ENCODE peak calls at places on chromosomes 13 and 19, in nine cellular contexts. N is coronary artery, D is AG10803, L is AG09319, W is progenitor cell of endocrine pancreas, O is cardiac muscle cell, C is PC-3, K is mucosa of descending colon, S is thoracic aorta. R is an unnamed sample.

GRCh38 chr13:110540871-110541525 is 20.5 kb downstream of the RAB20 start:
- DNase-seq in D (no peak), W (no peak), S (no peak), C (no peak), O (no peak), K (no peak), L (no peak), N (no peak), R (no peak)

GRCh38 chr19:16325161-16325527 is 518 bp downstream of the KLF2 start:
- DNase-seq in L (no peak), C (no peak), K (peak), W (peak), N (no peak), D (peak), O (no peak), S (no peak), R (no peak)

GRCh38 chr19:12969292-12969988 is at the start of gene DAND5:
- DNase-seq in W (no peak), L (no peak), D (no peak), N (no peak), C (no peak), S (no peak), O (no peak), K (no peak), R (no peak)

GRCh38 chr19:46218160-46218559 is 11.4 kb upstream of the IGFL1 start:
- DNase-seq in D (no peak), N (no peak), W (peak), S (no peak), L (no peak), K (peak), C (peak), O (peak), R (no peak)

GRCh38 chr13:102729560-102730275 is 34.9 kb upstream of the METTL21C start:
- DNase-seq in O (peak), D (no peak), N (no peak), C (peak), S (no peak), W (no peak), L (no peak), K (no peak), R (no peak)

GRCh38 chr13:107753286-107753685 is 462.1 kb downstream of the LIG4 start:
- DNase-seq in S (no peak), W (no peak), N (no peak), L (no peak), C (no peak), O (peak), D (no peak), K (no peak), R (no peak)

GRCh38 chr13:40402931-40403412 is 263.5 kb downstream of the FOXO1 start:
- DNase-seq in L (no peak), W (no peak), K (peak), O (peak), N (no peak), D (peak), S (no peak), C (peak), R (no peak)

GRCh38 chr19:1455336-1456120 is 5.6 kb downstream of the APC2 start:
- DNase-seq in O (peak), N (no peak), L (no peak), D (peak), K (peak), C (peak), W (no peak), S (peak), R (no peak)

GRCh38 chr19:14081797-14082674 is 3.5 kb downstream of the C19orf67 start:
- DNase-seq in K (peak), C (peak), S (no peak), L (no peak), W (no peak), N (no peak), O (no peak), D (peak), R (no peak)

GRCh38 chr13:31200636-31200970 is 828 bp downstream of the B3GLCT start:
- DNase-seq in N (peak), L (no peak), K (peak), C (peak), W (peak), O (no peak), S (no peak), D (peak), R (no peak)

GRCh38 chr13:24911135-24911524 is 147.2 kb downstream of the RNF17 start:
- DNase-seq in N (no peak), K (no peak), S (no peak), C (peak), O (peak), W (no peak), L (no peak), D (peak), R (no peak)

GRCh38 chr19:56109216-56109615 is 11.9 kb downstream of the ZNF787 start:
- DNase-seq in W (no peak), N (no peak), D (peak), K (no peak), O (peak), S (no peak), L (no peak), C (no peak), R (no peak)

GRCh38 chr19:17073869-17074627 is 1.2 kb downstream of the HAUS8 start:
- DNase-seq in W (no peak), K (peak), C (no peak), O (no peak), L (no peak), S (no peak), D (no peak), N (no peak), R (no peak)

GRCh38 chr13:100880166-100880565 is 205.6 kb upstream of the TMTC4 start:
- DNase-seq in W (no peak), S (no peak), K (no peak), N (no peak), C (no peak), L (no peak), O (no peak), D (no peak), R (no peak)

GRCh38 chr19:52171321-52172169 is at the start of gene ZNF836:
- DNase-seq in O (peak), S (peak), N (peak), W (peak), D (peak), C (peak), K (peak), L (peak), R (peak)

GRCh38 chr13:83881917-83882625 is at the start of gene SLITRK1:
- DNase-seq in L (peak), K (peak), W (peak), O (peak), D (peak), S (no peak), C (no peak), N (no peak), R (peak)

GRCh38 chr13:46577656-46578589 is 25.0 kb downstream of the LRCH1 start:
- DNase-seq in C (no peak), D (peak), O (no peak), N (no peak), S (no peak), W (no peak), L (peak), K (no peak), R (no peak)

GRCh38 chr13:75432045-75432444 is 49.9 kb downstream of the TBC1D4 start:
- DNase-seq in O (no peak), K (no peak), N (no peak), L (no peak), C (no peak), W (no peak), S (no peak), D (peak), R (no peak)

GRCh38 chr13:77918391-77919261 is at the start of gene EDNRB:
- DNase-seq in W (no peak), K (peak), N (no peak), S (no peak), C (no peak), L (no peak), O (peak), D (peak), R (no peak)

GRCh38 chr19:43380771-43381386 is 27.4 kb downstream of the CD177 start:
- DNase-seq in K (no peak), N (no peak), W (no peak), D (no peak), L (no peak), C (no peak), O (no peak), S (no peak), R (no peak)

GRCh38 chr19:3407556-3408516 is 41.5 kb downstream of the NFIC start:
- DNase-seq in O (peak), N (peak), C (no peak), D (peak), W (no peak), S (no peak), K (no peak), L (no peak), R (no peak)

GRCh38 chr19:18437481-18438330 is at the start of gene ISYNA1:
- DNase-seq in K (peak), N (no peak), O (peak), S (no peak), L (no peak), W (no peak), D (no peak), C (peak), R (no peak)

GRCh38 chr19:8208710-8209110 is 460 bp upstream of the CERS4 start:
- DNase-seq in O (no peak), W (no peak), D (no peak), S (no peak), N (no peak), K (peak), C (no peak), L (no peak), R (no peak)

GRCh38 chr13:51834581-51835158 is 10.3 kb downstream of the TMEM272 start:
- DNase-seq in L (no peak), W (no peak), D (no peak), K (no peak), S (no peak), C (no peak), N (no peak), O (no peak), R (no peak)

GRCh38 chr13:50740052-50740741 is 103.3 kb downstream of the DLEU7 start:
- DNase-seq in D (peak), C (no peak), K (no peak), O (no peak), L (peak), W (no peak), S (no peak), N (no peak), R (no peak)

GRCh38 chr19:7739211-7739752 is 7.4 kb upstream of the CLEC4G start:
- DNase-seq in D (no peak), N (no peak), C (no peak), W (no peak), L (no peak), K (no peak), S (no peak), O (no peak), R (no peak)

GRCh38 chr13:99967884-99968520 is 3.6 kb downstream of the ZIC5 start:
- DNase-seq in L (no peak), S (no peak), D (no peak), C (no peak), O (no peak), K (no peak), W (no peak), N (no peak), R (no peak)

GRCh38 chr13:93411281-93411680 is 184.7 kb downstream of the GPC6 start:
- DNase-seq in K (no peak), W (no peak), O (peak), S (no peak), N (no peak), D (no peak), L (no peak), C (no peak), R (no peak)

GRCh38 chr19:56332695-56333094 is 18.1 kb upstream of the ZSCAN5A start:
- DNase-seq in D (no peak), W (no peak), O (no peak), S (no peak), C (no peak), K (no peak), L (no peak), N (no peak), R (no peak)

GRCh38 chr13:108266316-108266936 is 3.1 kb upstream of the TNFSF13B start:
- DNase-seq in K (no peak), W (no peak), O (no peak), C (no peak), N (no peak), S (no peak), L (no peak), D (no peak), R (no peak)

GRCh38 chr13:28671393-28671792 is 12.5 kb downstream of the POMP start:
- DNase-seq in N (no peak), L (no peak), D (no peak), K (no peak), W (no peak), S (no peak), C (no peak), O (no peak), R (no peak)

GRCh38 chr19:1852294-1852646 is 4.0 kb upstream of the REXO1 start:
- DNase-seq in L (no peak), W (no peak), N (no peak), C (no peak), S (no peak), K (no peak), O (no peak), D (no peak), R (no peak)

GRCh38 chr13:111245781-111246384 is 74.6 kb upstream of the TEX29 start:
- DNase-seq in W (no peak), L (peak), C (no peak), K (no peak), N (no peak), D (peak), S (no peak), O (peak), R (no peak)

GRCh38 chr19:10748924-10749434 is 31.1 kb downstream of the DNM2 start:
- DNase-seq in N (no peak), S (no peak), W (no peak), C (peak), K (peak), O (peak), D (no peak), L (no peak), R (no peak)

GRCh38 chr19:9881720-9882119 is 46.6 kb downstream of the PIN1 start:
- DNase-seq in S (no peak), D (no peak), N (no peak), K (peak), O (no peak), C (peak), W (no peak), L (no peak), R (no peak)

GRCh38 chr19:3950871-3951861 is 18.3 kb downstream of the NMRK2 start:
- DNase-seq in W (no peak), D (no peak), K (no peak), S (no peak), C (no peak), N (peak), L (no peak), O (no peak), R (no peak)

DNA sequence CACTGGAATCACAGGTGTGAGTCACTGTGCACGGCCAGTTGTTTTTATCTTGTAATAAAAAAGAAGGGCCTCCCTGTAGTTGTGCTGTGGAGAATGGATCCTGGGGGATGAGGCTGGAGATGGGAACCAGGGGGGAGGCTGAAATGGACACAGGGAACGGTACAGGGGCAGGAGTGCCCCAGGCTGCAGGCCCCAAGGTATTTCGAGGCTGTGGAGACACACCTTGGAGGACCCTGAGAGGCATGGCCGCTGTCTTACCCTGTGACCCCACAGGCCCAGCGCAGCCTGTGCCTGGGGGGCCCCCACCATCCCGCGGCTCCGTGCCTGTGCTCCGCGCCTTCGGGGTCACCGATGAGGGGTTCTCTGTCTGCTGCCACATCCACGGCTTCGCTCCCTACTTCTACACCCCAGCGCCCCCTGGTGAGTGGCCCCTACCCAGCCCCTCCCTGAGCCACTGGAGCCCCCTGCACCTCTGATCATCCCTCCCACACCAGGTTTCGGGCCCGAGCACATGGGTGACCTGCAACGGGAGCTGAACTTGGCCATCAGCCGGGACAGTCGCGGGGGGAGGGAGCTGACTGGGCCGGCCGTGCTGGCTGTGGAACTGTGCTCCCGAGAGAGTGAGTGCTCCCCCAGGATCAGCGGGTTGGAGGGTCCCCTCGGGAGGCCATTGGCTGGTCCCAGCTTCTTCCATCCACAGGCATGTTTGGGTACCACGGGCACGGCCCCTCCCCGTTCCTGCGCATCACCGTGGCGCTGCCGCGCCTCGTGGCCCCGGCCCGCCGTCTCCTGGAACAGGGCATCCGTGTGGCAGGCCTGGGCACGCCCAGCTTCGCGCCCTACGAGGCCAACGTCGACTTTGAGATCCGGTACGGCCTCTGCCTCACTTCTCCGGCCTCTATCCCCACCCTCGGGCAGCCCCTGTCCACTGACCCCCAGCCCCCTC is 17.0 kb upstream of the SPIB start:
- DNase-seq in L (no peak), D (no peak), N (no peak), S (no peak), K (no peak), O (no peak), C (no peak), W (no peak), R (no peak)
- TF ChIP-seq CTCF in L (no peak), D (no peak), N (no peak), S (no peak), K (no peak), O (no peak), C (peak), W (no peak), R (no peak)

DNA sequence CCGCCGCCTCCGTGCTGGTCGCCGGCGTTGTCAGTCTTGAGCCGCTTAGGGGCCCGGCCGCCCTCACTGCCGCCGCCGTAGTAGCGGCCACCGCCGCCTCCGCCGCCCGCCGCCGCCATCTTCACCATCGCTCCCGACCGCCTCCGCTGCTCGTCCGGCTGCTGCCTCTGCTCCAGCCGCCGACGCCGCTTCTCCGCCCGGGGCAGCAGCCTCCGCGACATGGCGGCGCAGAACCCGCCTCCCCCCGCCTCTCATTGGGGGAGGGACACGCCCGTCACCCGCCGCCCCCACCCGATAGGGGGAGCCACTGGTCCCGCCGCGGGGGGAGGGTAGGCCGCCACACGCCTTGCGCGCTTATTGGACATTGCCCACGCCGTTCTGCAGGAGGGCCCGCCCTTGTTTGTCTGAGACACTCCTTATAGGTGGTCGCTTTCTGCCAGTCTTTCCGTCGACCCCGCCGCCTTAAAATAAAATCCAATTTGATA is at the start of gene HNRNPL:
- DNase-seq in K (no peak), O (no peak), C (no peak), N (no peak), D (no peak), S (no peak), L (no peak), W (peak), R (peak)
- TF ChIP-seq CTCF in K (peak), O (peak), C (peak), N (peak), D (peak), S (no peak), L (peak), W (peak), R (peak)

DNA sequence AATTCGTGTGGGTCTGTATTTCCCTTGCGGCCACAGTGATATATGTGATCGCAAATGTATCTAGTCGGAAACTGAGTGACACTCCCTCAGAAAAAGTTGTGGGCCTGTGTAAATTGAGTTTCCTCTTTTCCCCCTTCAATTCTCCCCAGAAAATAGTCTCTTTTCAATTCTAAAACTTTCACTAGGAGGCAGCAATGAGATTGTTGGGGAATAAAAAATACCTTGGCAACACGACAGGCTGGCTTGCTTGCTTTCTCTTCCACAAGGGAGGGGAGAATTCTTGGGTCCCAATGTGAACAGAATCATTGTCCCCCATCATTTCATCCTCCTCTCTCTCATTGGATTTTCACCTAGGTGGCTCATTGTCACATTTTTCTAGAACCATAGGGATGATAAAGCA is 3.7 kb upstream of the SOX21 start:
- DNase-seq in D (no peak), N (no peak), W (no peak), O (peak), K (no peak), S (no peak), C (peak), L (no peak), R (no peak)
- TF ChIP-seq CTCF in D (peak), N (no peak), W (peak), O (peak), K (no peak), S (no peak), C (peak), L (peak), R (no peak)

DNA sequence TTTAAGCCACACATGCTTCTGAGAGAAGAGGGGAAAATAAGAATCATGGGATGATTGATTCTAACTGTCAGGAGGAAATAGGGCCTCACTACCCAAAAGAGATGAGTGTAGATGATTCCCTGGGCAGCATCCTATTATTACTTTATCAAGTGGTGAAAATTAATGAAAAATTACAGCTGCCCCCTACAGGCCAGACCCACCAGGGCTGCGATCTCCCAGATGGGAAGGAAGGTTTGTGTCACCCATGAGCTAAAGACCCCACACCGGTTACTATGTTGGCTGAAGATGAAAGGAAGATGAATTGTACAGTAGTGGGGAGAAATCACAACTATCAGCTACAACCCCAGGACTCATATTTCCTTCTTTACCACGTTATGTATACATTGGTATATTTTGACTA is 49.5 kb downstream of the RFC3 start:
- DNase-seq in C (no peak), K (no peak), D (no peak), N (no peak), W (no peak), O (no peak), S (no peak), L (no peak), R (no peak)
- TF ChIP-seq CTCF in C (peak), K (no peak), D (no peak), N (no peak), W (no peak), O (peak), S (no peak), L (no peak), R (no peak)

DNA sequence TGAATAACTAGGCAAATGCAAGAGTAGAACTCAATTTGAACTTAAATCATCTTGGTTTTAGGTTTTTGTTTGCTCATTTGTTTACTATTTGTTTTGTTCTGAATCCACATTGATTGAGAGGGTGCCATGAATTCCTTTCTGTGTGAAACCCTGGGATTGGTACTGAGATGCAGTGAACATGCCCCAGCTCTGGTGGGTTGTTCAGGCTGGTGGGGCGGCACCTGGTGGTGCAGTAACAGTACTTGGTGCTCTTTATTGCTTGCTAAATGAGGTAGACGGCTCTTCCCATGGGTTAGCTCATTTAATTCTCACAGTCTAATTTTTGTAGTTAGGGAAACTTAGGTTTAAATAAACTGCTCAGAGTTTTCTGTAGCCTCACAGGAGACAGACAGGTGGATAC is 48.4 kb downstream of the WASF3 start:
- DNase-seq in L (no peak), D (no peak), N (no peak), K (no peak), W (no peak), O (no peak), S (no peak), C (peak), R (no peak)
- TF ChIP-seq CTCF in L (no peak), D (no peak), N (no peak), K (no peak), W (peak), O (no peak), S (no peak), C (peak), R (no peak)